ENCODE peak calls at places on chromosome 2, in five cellular contexts. T is SK-N-SH, M is A549, N is K562, A is GM12878. G is an unnamed sample.

GRCh38 chr2:240624950-240625621 is at the start of gene GPR35:
- DNase-seq in T (no peak), M (peak; percentile 26), N (peak; percentile 64), A (peak; percentile 42), G (peak; percentile 43)

GRCh38 chr2:13821255-13821880 is 811.1 kb upstream of the LRATD1 start:
- DNase-seq in T (no peak), M (no peak), N (no peak), A (no peak), G (peak; percentile 74)

GRCh38 chr2:189574793-189575475 is 5.7 kb downstream of the SLC40A1 start:
- DNase-seq in T (no peak), M (peak; percentile 33), N (no peak), A (no peak), G (no peak)

GRCh38 chr2:26562811-26563645 is 78.1 kb downstream of the CIB4 start:
- DNase-seq in T (no peak), M (no peak), N (no peak), A (no peak), G (no peak)

GRCh38 chr2:68292108-68292710 is 27.5 kb downstream of the CNRIP1 start:
- DNase-seq in T (peak; percentile 39), M (peak; percentile 63), N (peak; percentile 54), A (no peak), G (peak; percentile 37)

GRCh38 chr2:29307522-29307921 is 192.3 kb downstream of the CLIP4 start:
- DNase-seq in T (no peak), M (no peak), N (no peak), A (no peak), G (no peak)

GRCh38 chr2:207528980-207529329 is 807 bp upstream of the CREB1 start:
- DNase-seq in T (no peak), M (peak; percentile 39), N (peak; percentile 29), A (no peak), G (no peak)

GRCh38 chr2:160062283-160063005 is at the start of gene PLA2R1:
- DNase-seq in T (no peak), M (peak; percentile 41), N (no peak), A (no peak), G (peak; percentile 12)

GRCh38 chr2:69538872-69539548 is 101.8 kb upstream of the NFU1 start:
- DNase-seq in T (no peak), M (no peak), N (no peak), A (no peak), G (no peak)

GRCh38 chr2:70501215-70501614 is 52.4 kb downstream of the TGFA start:
- DNase-seq in T (no peak), M (no peak), N (no peak), A (no peak), G (no peak)

GRCh38 chr2:179812501-179812900 is 48.9 kb downstream of the ZNF385B start:
- DNase-seq in T (no peak), M (no peak), N (no peak), A (no peak), G (no peak)

GRCh38 chr2:170207901-170208300 is 30.0 kb downstream of the MYO3B start:
- DNase-seq in T (no peak), M (no peak), N (no peak), A (no peak), G (no peak)

GRCh38 chr2:112465373-112465772 is 16.6 kb upstream of the TTL start:
- DNase-seq in T (peak; percentile 20), M (peak; percentile 19), N (no peak), A (no peak), G (peak; percentile 17)

GRCh38 chr2:75606851-75607798 is 39.5 kb upstream of the MRPL19 start:
- DNase-seq in T (no peak), M (no peak), N (no peak), A (no peak), G (peak; percentile 65)

GRCh38 chr2:178280261-178280852 is 86.0 kb downstream of the OSBPL6 start:
- DNase-seq in T (peak; percentile 46), M (peak; percentile 57), N (peak; percentile 69), A (no peak), G (peak; percentile 59)

GRCh38 chr2:159713691-159714585 is 1.6 kb downstream of the MARCHF7 start:
- DNase-seq in T (peak; percentile 17), M (no peak), N (peak; percentile 30), A (no peak), G (peak; percentile 88)

GRCh38 chr2:73983322-73984202 is 1.1 kb upstream of the TET3 start:
- DNase-seq in T (peak; percentile 74), M (peak; percentile 44), N (no peak), A (no peak), G (no peak)

GRCh38 chr2:25936889-25937545 is 45.3 kb downstream of the KIF3C start:
- DNase-seq in T (peak; percentile 56), M (no peak), N (no peak), A (no peak), G (no peak)

GRCh38 chr2:191499874-191500565 is 177.9 kb upstream of the NABP1 start:
- DNase-seq in T (peak; percentile 79), M (no peak), N (no peak), A (no peak), G (peak; percentile 57)

GRCh38 chr2:12549641-12550040 is 167.1 kb upstream of the TRIB2 start:
- DNase-seq in T (no peak), M (no peak), N (no peak), A (no peak), G (peak; percentile 63)

GRCh38 chr2:12548906-12549305 is 167.8 kb upstream of the TRIB2 start:
- DNase-seq in T (no peak), M (no peak), N (no peak), A (no peak), G (no peak)

GRCh38 chr2:12554235-12555011 is 162.3 kb upstream of the TRIB2 start:
- DNase-seq in T (no peak), M (no peak), N (no peak), A (no peak), G (no peak)

GRCh38 chr2:12555012-12555645 is 161.6 kb upstream of the TRIB2 start:
- DNase-seq in T (peak; percentile 38), M (no peak), N (peak; percentile 26), A (no peak), G (peak; percentile 80)

DNA sequence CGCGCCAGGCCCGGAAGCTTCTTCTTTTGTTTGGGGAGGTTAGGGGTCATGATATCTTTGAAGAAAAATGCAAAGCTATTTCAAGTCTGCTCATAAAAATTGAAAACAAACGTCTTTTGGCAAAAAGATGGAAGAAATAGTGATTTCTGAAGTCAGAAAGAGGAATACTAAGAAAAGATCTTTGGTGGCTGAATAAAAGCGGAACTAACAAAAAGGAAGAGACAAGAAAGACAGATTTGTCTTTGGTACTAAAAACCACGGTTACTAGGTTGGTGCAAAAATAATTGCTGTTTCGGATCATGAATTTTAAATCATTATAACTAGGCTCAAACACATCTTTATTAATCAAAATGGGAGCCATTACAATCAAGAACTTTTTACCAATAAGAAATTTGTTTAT is 164.6 kb upstream of the TRIB2 start:
- DNase-seq in T (no peak), M (no peak), N (no peak), A (no peak), G (no peak)
- TF ChIP-seq RCOR1 in T (no peak), M (no peak), N (no peak), A (no peak), G (no peak)

GRCh38 chr2:11865378-11865777 is 118.9 kb downstream of the LPIN1 start:
- DNase-seq in T (no peak), M (no peak), N (no peak), A (no peak), G (no peak)
- TF ChIP-seq RCOR1 in T (no peak), M (no peak), N (no peak), A (no peak), G (no peak)

GRCh38 chr2:217774232-217774631 is 228.6 kb downstream of the TNS1 start:
- DNase-seq in T (no peak), M (no peak), N (no peak), A (no peak), G (no peak)
- TF ChIP-seq RCOR1 in T (no peak), M (no peak), N (no peak), A (no peak), G (no peak)

GRCh38 chr2:204108874-204109295 is 172.3 kb downstream of the ICOS start:
- DNase-seq in T (no peak), M (no peak), N (no peak), A (no peak), G (no peak)

GRCh38 chr2:204104821-204105220 is 168.3 kb downstream of the ICOS start:
- DNase-seq in T (no peak), M (no peak), N (no peak), A (no peak), G (no peak)

GRCh38 chr2:204110250-204111183 is 174.0 kb downstream of the ICOS start:
- DNase-seq in T (no peak), M (no peak), N (no peak), A (no peak), G (no peak)

GRCh38 chr2:204109681-204110080 is 173.1 kb downstream of the ICOS start:
- DNase-seq in T (no peak), M (no peak), N (no peak), A (no peak), G (no peak)

GRCh38 chr2:204108301-204108700 is 171.7 kb downstream of the ICOS start:
- DNase-seq in T (peak; percentile 73), M (peak; percentile 6), N (peak; percentile 69), A (no peak), G (no peak)
- TF ChIP-seq RCOR1 in T (no peak), M (no peak), N (no peak), A (no peak), G (no peak)

GRCh38 chr2:222355860-222356259 is 57.1 kb upstream of the PAX3 start:
- DNase-seq in T (peak; percentile 27), M (no peak), N (no peak), A (no peak), G (no peak)
- TF ChIP-seq RCOR1 in T (peak; percentile 56), M (no peak), N (no peak), A (no peak), G (no peak)

DNA sequence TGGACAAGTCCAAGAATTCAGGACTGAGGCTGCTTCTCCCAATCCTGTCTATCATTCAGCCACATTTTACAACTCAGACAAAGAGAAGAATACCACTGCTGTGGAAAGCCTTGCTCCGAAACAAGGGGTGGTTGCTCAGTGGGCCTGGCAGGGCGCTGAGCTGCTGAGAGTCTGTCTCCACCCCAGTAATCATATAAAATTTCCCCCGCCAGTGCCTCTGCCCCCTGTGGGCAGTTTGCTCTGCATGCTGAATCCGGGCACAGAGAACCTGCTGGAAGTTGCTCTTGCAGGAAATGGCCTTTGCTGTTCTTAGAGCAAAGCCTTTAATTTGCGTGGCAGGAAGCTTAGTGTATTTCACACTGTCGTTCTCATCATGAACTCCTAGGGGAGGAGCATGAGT is 85.2 kb upstream of the KLHL29 start:
- DNase-seq in T (no peak), M (no peak), N (no peak), A (no peak), G (no peak)
- TF ChIP-seq RCOR1 in T (no peak), M (no peak), N (no peak), A (no peak), G (no peak)

G was measured in IMR-90.